ENCODE peak calls at places on chromosome 4, in four cellular contexts. I, J, C and P are unnamed samples.

GRCh38 chr4:136664988-136665387 is 867.3 kb downstream of the PCDH18 start:
- DNase-seq in I (peak), C (no peak), J (no peak), P (no peak)

GRCh38 chr4:74934016-74934821 is 1.3 kb downstream of the PARM1 start:
- DNase-seq in J (peak), I (peak), C (no peak), P (no peak)

GRCh38 chr4:69330345-69330744 is 50.1 kb downstream of the UGT2B28 start:
- DNase-seq in J (no peak), I (no peak), C (no peak), P (no peak)

GRCh38 chr4:165096776-165097175 is 15.9 kb downstream of the TMEM192 start:
- DNase-seq in C (no peak), I (peak), J (no peak), P (peak)

GRCh38 chr4:6546681-6547447 is 28.1 kb upstream of the MAN2B2 start:
- DNase-seq in J (no peak), C (no peak), I (peak), P (no peak)

GRCh38 chr4:139552506-139552905 is 3.5 kb downstream of the SETD7 start:
- DNase-seq in I (no peak), J (no peak), C (no peak), P (no peak)

GRCh38 chr4:172573899-172574298 is 594.7 kb upstream of the GALNT7 start:
- DNase-seq in J (no peak), C (no peak), I (no peak), P (no peak)

GRCh38 chr4:126532527-126532926 is 1100.2 kb upstream of the INTU start:
- DNase-seq in I (no peak), J (no peak), C (no peak), P (no peak)

GRCh38 chr4:87180767-87181166 is 39.7 kb downstream of the KLHL8 start:
- DNase-seq in C (no peak), J (no peak), I (no peak), P (no peak)

GRCh38 chr4:75555294-75556164 is at the start of gene ODAPH:
- DNase-seq in I (no peak), J (no peak), C (no peak), P (no peak)

GRCh38 chr4:110808371-110808878 is 185.5 kb upstream of the PITX2 start:
- DNase-seq in C (no peak), I (peak), J (no peak), P (peak)

GRCh38 chr4:153205028-153205648 is 895 bp downstream of the TRIM2 start:
- DNase-seq in I (no peak), J (no peak), C (no peak), P (no peak)

GRCh38 chr4:118756429-118756828 is 71.2 kb downstream of the METTL14 start:
- DNase-seq in C (no peak), J (no peak), I (no peak), P (no peak)

GRCh38 chr4:53189011-53189410 is 176.8 kb downstream of the SCFD2 start:
- DNase-seq in C (no peak), J (no peak), I (peak), P (peak)

GRCh38 chr4:1713003-1713397 is 881 bp upstream of the SLBP start:
- DNase-seq in J (no peak), C (no peak), I (no peak), P (no peak)

GRCh38 chr4:38241541-38241940 is 281.3 kb downstream of the PTTG2 start:
- DNase-seq in I (no peak), C (no peak), J (no peak), P (peak)

GRCh38 chr4:26015133-26015651 is 101.2 kb downstream of the SMIM20 start:
- DNase-seq in C (peak), J (no peak), I (peak), P (no peak)

GRCh38 chr4:113505057-113505456 is 256.5 kb downstream of the CAMK2D start:
- DNase-seq in J (no peak), I (no peak), C (no peak), P (no peak)

GRCh38 chr4:183362916-183363542 is 40.8 kb upstream of the CLDN24 start:
- DNase-seq in C (no peak), I (no peak), J (no peak), P (no peak)

GRCh38 chr4:165131247-165131832 is 18.7 kb upstream of the TMEM192 start:
- DNase-seq in C (no peak), I (peak), J (no peak), P (no peak)

GRCh38 chr4:37758226-37758625 is 68.3 kb upstream of the PGM2 start:
- DNase-seq in I (peak), C (no peak), J (no peak), P (no peak)

GRCh38 chr4:109701566-109702399 is 1.5 kb downstream of the CASP6 start:
- DNase-seq in I (peak), J (no peak), C (no peak), P (no peak)

GRCh38 chr4:80592950-80593349 is 257.4 kb downstream of the CFAP299 start:
- DNase-seq in C (no peak), J (no peak), I (no peak), P (no peak)

GRCh38 chr4:52235775-52236174 is 184.7 kb downstream of the SPATA18 start:
- DNase-seq in C (no peak), I (no peak), J (no peak), P (no peak)

GRCh38 chr4:140995058-140995457 is 138.2 kb downstream of the RNF150 start:
- DNase-seq in C (no peak), J (no peak), I (no peak), P (no peak)

DNA sequence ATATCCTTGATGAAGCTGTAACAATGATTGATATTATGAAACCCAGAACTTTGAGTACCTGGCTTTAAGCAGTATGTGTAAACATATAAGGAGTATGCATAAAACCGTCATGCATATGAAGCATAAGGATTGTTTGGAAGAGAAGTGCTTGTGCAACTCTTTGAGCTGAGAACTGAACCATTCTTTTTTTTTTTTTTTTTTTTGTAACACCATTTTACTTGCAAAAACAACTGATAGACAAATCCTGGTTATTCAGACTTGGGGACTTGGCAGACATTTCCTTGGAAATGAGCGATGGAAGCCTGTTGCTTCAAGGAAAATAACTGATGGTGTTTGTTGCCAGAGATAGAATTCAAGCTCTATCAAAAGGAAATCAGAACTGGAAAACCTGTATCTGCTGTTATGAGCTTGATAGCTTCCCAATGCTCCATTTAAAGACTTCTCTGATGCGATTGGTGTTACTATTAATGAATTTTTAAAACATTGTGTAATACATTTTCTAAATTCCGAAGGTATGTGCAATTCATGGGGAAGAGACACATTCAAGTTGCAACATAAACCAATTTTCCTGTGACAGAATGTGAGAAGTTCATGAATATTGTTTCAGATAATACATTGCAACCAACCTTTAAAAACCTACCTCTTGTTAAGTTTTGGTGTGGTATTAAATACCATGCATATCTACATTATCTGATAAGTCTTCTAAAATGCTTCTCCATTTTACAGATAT is 47.0 kb upstream of the FAT1 start:
- DNase-seq in C (no peak), I (peak), J (no peak), P (no peak)
- TF ChIP-seq CTCF in C (no peak), I (no peak), J (no peak), P (no peak)

GRCh38 chr4:152011469-152011868 is 250.7 kb upstream of the GATB start:
- DNase-seq in J (no peak), C (no peak), I (no peak), P (no peak)

GRCh38 chr4:152016325-152016665 is 255.5 kb upstream of the GATB start:
- DNase-seq in C (no peak), J (no peak), I (no peak), P (no peak)

GRCh38 chr4:152010680-152011079 is 249.9 kb upstream of the GATB start:
- DNase-seq in I (no peak), C (no peak), J (no peak), P (no peak)

GRCh38 chr4:152015597-152016324 is 255.0 kb upstream of the GATB start:
- DNase-seq in I (no peak), J (no peak), C (no peak), P (no peak)

DNA sequence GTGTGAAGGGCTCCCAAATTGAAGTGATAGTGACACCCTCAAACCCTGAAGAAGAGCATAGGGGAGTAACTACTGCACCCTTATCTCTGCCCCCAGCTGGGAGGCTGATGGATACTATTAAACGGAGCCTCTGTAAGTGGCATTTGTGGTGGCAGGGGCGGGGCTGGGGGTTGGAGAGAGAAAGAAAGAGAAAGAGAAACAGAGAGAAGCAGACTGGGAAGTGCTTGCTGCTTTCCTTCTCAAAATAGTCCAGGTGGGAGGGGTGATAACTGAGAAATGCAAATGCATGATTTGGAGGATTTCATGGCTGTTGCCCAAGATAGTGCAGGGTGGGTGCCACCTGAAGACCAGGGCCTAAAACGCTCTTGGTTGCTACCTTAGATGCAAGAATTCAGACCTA is 253.5 kb upstream of the GATB start:
- DNase-seq in J (no peak), I (no peak), C (no peak), P (no peak)
- H3K4me3 ChIP-seq in J (no peak), I (no peak), C (no peak), P (no peak)

GRCh38 chr4:93152461-93152860 is 676.1 kb upstream of the ATOH1 start:
- DNase-seq in I (no peak), J (no peak), C (no peak), P (no peak)

GRCh38 chr4:93157984-93158383 is 670.6 kb upstream of the ATOH1 start:
- DNase-seq in J (no peak), C (no peak), I (peak), P (no peak)
- TF ChIP-seq CTCF in J (no peak), C (no peak), I (no peak), P (peak)

DNA sequence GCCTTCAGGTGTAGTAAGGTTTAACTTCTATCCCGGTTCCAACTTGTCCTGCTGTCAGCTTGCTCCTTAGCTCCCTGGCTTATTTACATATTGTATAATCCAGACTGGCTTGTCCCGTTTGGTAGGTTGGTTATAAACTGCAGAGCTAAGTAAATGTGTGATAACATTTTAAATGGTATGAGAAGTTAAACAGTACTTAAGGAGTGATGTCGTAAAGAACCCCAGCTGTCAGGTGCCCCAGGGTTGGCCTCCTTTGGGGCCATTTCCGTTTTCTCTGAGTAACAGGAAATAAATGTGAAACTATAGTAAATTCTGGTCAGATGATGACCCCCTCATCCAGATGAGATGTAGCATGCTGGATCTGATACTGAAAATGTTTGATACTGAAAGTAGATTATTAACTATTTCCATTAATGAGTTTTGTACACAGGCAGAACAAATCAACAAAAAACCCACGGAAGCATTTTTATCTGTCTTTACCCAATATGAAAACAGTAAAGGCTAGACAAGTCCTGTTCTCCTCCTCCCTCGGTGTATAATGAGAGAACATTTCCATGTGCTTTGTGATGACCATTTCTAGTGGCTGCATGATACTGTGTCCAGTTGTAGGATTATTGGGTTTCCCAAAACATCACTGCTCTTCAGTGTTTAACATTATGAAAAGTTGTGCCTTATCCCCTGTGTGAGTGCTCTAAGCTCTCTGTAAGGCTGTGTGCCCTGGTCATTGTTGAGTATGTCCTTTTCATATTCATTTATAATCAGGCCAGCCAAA is 22.4 kb downstream of the GAB1 start:
- DNase-seq in I (peak), J (peak), C (no peak), P (no peak)
- H3K4me3 ChIP-seq in I (no peak), J (peak), C (no peak), P (no peak)

GRCh38 chr4:128341634-128342033 is 54.0 kb upstream of the PGRMC2 start:
- DNase-seq in J (no peak), C (no peak), I (no peak), P (no peak)
- TF ChIP-seq CTCF in J (no peak), C (no peak), I (no peak), P (no peak)

GRCh38 chr4:8106451-8107025 is 52.1 kb downstream of the ABLIM2 start:
- DNase-seq in C (peak), I (no peak), J (no peak), P (no peak)

GRCh38 chr4:8103991-8104390 is 54.6 kb downstream of the ABLIM2 start:
- DNase-seq in J (no peak), C (peak), I (no peak), P (no peak)

GRCh38 chr4:8104491-8105302 is 53.9 kb downstream of the ABLIM2 start:
- DNase-seq in C (peak), J (no peak), I (no peak), P (no peak)

GRCh38 chr4:8107146-8107657 is 51.4 kb downstream of the ABLIM2 start:
- DNase-seq in I (no peak), J (no peak), C (peak), P (no peak)

GRCh38 chr4:8105303-8106100 is 53.1 kb downstream of the ABLIM2 start:
- DNase-seq in C (peak), I (no peak), J (no peak), P (no peak)
- H3K4me3 ChIP-seq in C (no peak), I (no peak), J (no peak), P (no peak)

GRCh38 chr4:115076691-115077090 is 36.7 kb downstream of the NDST4 start:
- DNase-seq in J (no peak), I (no peak), C (no peak), P (no peak)

GRCh38 chr4:115082633-115083032 is 30.8 kb downstream of the NDST4 start:
- DNase-seq in J (no peak), I (no peak), C (no peak), P (no peak)
- TF ChIP-seq CTCF in J (no peak), I (no peak), C (no peak), P (no peak)

DNA sequence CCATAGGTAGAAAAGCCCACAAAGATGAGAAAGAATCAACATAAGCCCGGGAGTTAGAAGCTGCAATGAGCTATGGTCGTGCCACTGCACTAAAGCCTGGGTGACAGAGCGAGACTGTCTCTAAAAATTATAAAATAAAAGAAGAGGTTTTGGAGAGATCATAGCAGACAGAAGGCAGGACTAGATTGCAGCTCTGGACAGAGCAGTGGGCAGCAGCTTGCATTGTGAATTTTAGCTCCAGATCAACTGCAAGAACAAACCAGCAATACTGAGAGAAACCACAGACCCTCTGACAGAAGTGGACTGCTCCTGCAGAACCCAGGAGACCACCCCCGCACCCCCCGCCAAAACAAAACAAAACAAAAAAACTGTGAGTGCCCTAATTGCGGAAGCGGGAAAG is 30.6 kb downstream of the SOWAHB start:
- DNase-seq in I (no peak), C (no peak), J (no peak), P (no peak)
- H3K4me3 ChIP-seq in I (no peak), C (no peak), J (no peak), P (no peak)

GRCh38 chr4:102500371-102501175 is 586 bp upstream of the NFKB1 start:
- DNase-seq in J (peak), C (peak), I (peak), P (no peak)
- TF ChIP-seq CTCF in J (peak), C (no peak), I (no peak), P (peak)